ENCODE peak calls at places on chromosomes 16 and 17, in eight cellular contexts. J is AG04449, N is PC-9, K is astrocyte of the cerebellum, U is tibial artery, F is heart right ventricle, G is stomach, D is tibial nerve. T is an unnamed sample.

GRCh38 chr17:28727727-28728363 is 743 bp upstream of the NEK8 start:
- DNase-seq in K (no peak), N (peak), U (peak), D (no peak), J (no peak), F (peak), G (peak), T (no peak)

GRCh38 chr16:50040710-50041109 is 15.7 kb downstream of the CNEP1R1 start:
- DNase-seq in G (no peak), K (no peak), U (no peak), F (no peak), J (no peak), D (no peak), N (no peak), T (no peak)

GRCh38 chr17:61345825-61346628 is 53.6 kb upstream of the TBX2 start:
- DNase-seq in N (no peak), F (no peak), D (no peak), J (no peak), U (no peak), G (no peak), K (no peak), T (no peak)

GRCh38 chr16:85139888-85140339 is 27.6 kb upstream of the CIBAR2 start:
- DNase-seq in U (no peak), J (no peak), N (no peak), F (no peak), K (no peak), G (no peak), D (no peak), T (no peak)

GRCh38 chr17:71446635-71447034 is 674.2 kb upstream of the SOX9 start:
- DNase-seq in J (no peak), K (no peak), N (no peak), D (no peak), U (no peak), F (no peak), G (no peak), T (no peak)

GRCh38 chr17:9022553-9023388 is 1.5 kb downstream of the NTN1 start:
- DNase-seq in F (no peak), K (no peak), U (no peak), D (no peak), J (no peak), G (no peak), N (no peak), T (no peak)

GRCh38 chr16:83136924-83137323 is 510.2 kb downstream of the CDH13 start:
- DNase-seq in D (no peak), N (no peak), F (no peak), K (no peak), G (no peak), U (no peak), J (no peak), T (no peak)

GRCh38 chr16:86609115-86609514 is 30.8 kb downstream of the FOXL1 start:
- DNase-seq in D (no peak), N (no peak), K (peak), F (no peak), G (no peak), J (peak), U (no peak), T (no peak)

GRCh38 chr17:55812323-55812722 is 61.5 kb downstream of the PCTP start:
- DNase-seq in F (no peak), U (no peak), J (no peak), D (no peak), N (no peak), G (no peak), K (no peak), T (no peak)

GRCh38 chr17:78040561-78041400 is 82.3 kb downstream of the TNRC6C start:
- DNase-seq in U (peak), G (peak), N (no peak), D (no peak), F (peak), K (peak), J (no peak), T (peak)

GRCh38 chr17:79840204-79840988 is 1.2 kb upstream of the CBX4 start:
- DNase-seq in D (peak), U (peak), F (peak), G (peak), K (no peak), J (no peak), N (peak), T (no peak)

GRCh38 chr17:80805032-80805751 is 186.4 kb upstream of the CHMP6 start:
- DNase-seq in F (no peak), N (no peak), J (no peak), D (no peak), U (peak), G (no peak), K (no peak), T (no peak)

GRCh38 chr17:58386708-58387107 is 30.6 kb downstream of the RNF43 start:
- DNase-seq in G (no peak), J (no peak), D (no peak), K (no peak), F (no peak), N (no peak), U (no peak), T (no peak)

DNA sequence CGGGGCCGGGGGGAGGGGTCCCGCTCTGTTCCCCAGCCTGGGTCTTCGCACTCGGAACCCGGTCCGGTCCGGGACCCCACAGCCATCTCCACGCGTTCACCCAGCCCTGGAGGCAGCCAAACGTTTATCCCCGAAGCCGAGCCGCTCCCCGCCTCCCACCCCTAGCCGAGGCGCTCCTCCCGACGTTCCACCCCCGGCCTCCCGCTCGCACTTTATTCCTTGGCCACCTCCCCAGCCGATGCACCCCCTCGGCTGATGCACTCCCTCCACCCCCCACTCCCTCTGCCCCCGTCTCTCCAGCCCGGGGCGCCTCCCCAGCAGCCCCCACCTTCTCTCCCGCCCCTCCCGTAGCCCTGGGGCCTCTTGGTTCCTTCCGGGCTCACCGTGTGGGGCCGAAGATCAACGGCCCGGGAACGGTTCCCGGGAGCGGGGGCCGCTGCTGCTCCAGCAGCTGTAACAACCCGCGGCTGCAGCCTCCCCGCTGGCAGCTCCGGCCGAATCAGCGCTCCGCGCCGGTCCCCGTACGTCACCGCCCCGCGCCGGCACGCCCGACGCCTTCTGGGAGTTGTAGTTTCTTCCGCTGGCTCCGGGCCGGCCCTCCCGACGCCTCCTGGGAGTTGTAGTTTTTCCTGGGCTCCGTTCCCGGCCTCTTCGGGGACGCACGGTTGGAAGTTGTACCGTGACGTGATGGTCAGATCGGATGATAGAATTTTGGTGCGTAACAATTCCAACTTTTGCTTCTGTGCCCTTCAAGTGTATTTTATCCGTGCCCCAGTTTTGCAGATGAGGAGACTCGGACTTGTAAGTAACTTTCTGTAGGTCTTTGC is at the start of the genes LRRC3C and ORMDL3:
- DNase-seq in K (peak), F (peak), D (peak), G (peak), U (peak), J (peak), N (peak), T (peak)
- TF ChIP-seq CTCF in K (no peak), F (no peak), D (no peak), G (no peak), U (no peak), J (no peak), N (no peak), T (no peak)

GRCh38 chr17:16932156-16932555 is 39.8 kb downstream of the TNFRSF13B start:
- DNase-seq in J (no peak), U (no peak), G (no peak), K (no peak), N (no peak), D (no peak), F (no peak), T (no peak)
- TF ChIP-seq CTCF in J (no peak), U (no peak), G (no peak), K (no peak), N (no peak), D (no peak), F (no peak), T (no peak)

DNA sequence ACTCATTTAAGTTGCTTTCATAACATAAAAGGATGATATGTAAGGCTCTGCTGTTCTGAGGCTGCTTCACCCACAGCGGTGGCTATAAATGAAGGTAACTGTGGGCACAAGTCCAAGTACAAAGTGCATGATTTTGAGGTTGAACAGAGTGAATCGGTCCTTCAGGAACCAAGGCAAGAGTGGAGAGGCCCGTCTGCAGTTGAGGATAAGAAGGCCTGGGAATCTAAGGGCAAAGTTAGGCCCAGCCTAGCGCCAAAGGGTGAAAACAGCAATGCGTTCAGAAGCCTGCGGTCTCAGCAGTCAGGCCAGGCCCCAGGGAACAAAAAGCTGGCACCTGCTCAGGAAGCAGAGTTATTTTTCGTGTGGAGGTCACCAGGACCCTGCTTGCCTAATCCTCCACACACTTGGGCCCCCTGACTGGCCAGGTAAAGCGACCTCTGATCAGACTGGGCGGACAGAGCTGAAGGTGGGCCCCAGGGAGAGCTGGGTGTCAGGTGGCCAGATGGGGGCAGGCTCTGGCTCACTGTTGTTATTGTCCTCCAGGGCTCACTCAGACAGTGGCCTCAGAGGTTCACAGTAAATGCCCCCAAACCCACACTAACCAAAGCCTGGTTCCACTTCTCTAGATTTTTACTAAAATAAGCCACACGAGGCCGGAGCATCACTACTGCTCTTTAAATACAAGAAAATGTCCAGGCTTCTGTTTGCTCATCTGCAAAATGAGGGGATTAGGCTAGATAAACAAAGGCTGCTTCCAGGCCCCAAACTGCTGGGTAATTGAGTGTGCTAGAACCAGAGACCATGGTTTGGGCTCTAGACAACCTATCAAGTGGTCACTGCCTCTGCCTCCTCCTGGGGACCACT is 46.4 kb downstream of the TEX2 start:
- DNase-seq in G (peak), U (no peak), F (peak), K (peak), D (no peak), N (no peak), J (no peak), T (no peak)
- TF ChIP-seq CTCF in G (no peak), U (no peak), F (peak), K (no peak), D (no peak), N (no peak), J (no peak), T (no peak)

DNA sequence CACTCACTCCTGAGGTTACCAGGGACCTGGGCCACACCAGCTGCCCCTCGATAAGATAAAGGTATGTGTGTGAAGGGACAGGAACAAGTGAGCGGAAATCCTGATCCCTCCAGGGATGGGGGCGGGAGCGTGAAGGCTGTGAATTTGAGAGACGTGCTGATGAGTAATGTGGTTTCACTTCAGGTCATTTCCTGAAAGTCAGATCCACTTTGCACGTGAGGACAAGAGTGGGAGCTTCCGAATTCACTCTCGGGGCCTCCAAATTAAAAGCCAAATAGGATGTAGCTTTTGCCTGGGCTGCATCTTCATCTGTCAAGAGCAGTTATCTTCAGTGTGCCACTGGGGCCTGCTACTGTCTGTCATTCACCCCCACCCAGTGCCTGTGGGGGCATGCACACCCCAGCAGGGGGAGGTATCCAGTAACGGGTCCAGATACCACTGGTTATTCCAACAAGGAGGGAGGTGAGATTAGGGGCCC is 87.4 kb upstream of the LHX1 start:
- DNase-seq in G (no peak), U (no peak), F (no peak), D (no peak), N (peak), J (no peak), K (peak), T (no peak)
- TF ChIP-seq CTCF in G (no peak), U (no peak), F (no peak), D (no peak), N (peak), J (no peak), K (peak), T (no peak)

GRCh38 chr17:45291170-45291805 is 25.5 kb downstream of the MAP3K14 start:
- DNase-seq in J (no peak), K (no peak), G (no peak), D (no peak), F (no peak), U (peak), N (no peak), T (peak)

GRCh38 chr17:45296003-45296832 is 20.6 kb downstream of the MAP3K14 start:
- DNase-seq in G (no peak), J (no peak), D (no peak), N (no peak), K (no peak), F (no peak), U (no peak), T (peak)

GRCh38 chr17:45294506-45294905 is 22.3 kb downstream of the MAP3K14 start:
- DNase-seq in F (peak), U (no peak), K (peak), J (no peak), D (no peak), N (peak), G (peak), T (no peak)

GRCh38 chr17:45292696-45293412 is 24.0 kb downstream of the MAP3K14 start:
- DNase-seq in K (no peak), N (no peak), U (no peak), G (no peak), D (no peak), F (no peak), J (no peak), T (no peak)

DNA sequence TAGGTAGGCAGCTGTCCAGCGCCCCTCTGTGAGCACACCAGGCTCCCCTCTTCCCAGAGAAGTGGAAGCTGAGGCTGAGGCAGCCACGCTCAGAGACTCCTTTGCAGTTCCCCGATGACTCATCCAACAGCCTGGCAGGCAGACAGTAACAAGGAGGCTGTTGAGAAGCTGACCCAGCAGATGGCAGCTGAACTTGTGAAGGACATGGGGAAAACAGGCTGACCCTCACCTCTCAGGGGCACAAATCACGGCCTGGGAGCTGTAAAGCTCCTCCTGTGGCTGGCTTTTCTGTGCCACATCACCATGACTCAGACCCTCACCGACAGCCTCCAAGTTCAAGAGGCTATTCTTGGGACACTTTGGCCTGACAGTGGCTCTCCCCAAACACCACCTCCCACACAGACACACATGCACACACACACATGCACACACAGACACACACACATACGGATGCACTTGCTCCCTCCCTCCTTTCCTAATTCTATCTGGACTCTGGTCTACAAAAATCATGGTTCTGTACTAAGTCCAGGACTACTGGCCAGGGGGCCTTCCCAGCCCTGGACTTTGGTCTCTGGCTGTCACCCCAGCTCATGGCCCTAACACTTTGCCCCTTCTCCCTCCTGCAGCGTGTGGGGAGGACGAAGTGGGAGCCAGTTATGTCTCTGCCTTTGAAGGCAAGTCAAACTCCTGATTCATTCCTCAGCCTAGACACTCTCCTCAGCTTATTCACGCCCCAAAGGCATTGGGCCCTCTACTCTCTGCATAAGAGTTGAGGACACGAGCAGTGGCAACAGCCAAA is 23.2 kb downstream of the MAP3K14 start:
- DNase-seq in J (no peak), F (peak), G (peak), U (peak), D (peak), N (peak), K (peak), T (peak)
- TF ChIP-seq CTCF in J (peak), F (no peak), G (no peak), U (no peak), D (no peak), N (no peak), K (no peak), T (no peak)

GRCh38 chr17:73585583-73585982 is 58.7 kb downstream of the SDK2 start:
- DNase-seq in N (no peak), G (no peak), K (no peak), F (no peak), J (no peak), U (no peak), D (no peak), T (no peak)
- TF ChIP-seq CTCF in N (no peak), G (no peak), K (no peak), F (no peak), J (no peak), U (no peak), D (no peak), T (no peak)

GRCh38 chr16:2003827-2004641 is 5.6 kb downstream of the ZNF598 start:
- DNase-seq in G (peak), U (peak), F (peak), K (peak), D (peak), N (peak), J (no peak), T (peak)

GRCh38 chr16:2007081-2007836 is 2.4 kb downstream of the ZNF598 start:
- DNase-seq in U (no peak), K (no peak), N (no peak), D (no peak), J (no peak), F (no peak), G (no peak), T (no peak)

GRCh38 chr16:2006317-2006716 is 3.3 kb downstream of the ZNF598 start:
- DNase-seq in J (no peak), K (no peak), G (no peak), N (no peak), F (no peak), D (no peak), U (no peak), T (no peak)

GRCh38 chr16:2004795-2005517 is 4.7 kb downstream of the ZNF598 start:
- DNase-seq in K (no peak), G (no peak), J (no peak), D (no peak), N (no peak), F (no peak), U (no peak), T (no peak)

DNA sequence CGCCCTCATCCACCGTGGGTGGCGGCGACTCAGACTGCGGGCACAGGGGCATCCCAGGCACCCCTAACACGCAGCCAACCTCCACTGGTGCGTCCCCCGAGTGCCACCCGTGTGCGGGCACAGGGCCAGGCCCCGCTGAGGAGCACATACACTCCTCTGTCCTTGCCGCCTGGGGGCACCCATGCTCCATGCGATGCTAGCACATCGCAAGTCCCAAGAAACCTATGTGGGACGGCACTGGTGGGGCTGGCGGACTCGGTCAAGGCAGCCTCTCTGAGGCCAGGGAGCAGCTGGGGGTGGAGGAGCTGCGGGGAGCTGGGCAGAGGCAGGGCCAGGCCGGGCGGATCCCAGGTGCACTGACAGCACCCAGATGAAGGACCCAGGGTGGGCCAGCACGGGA is 4.0 kb downstream of the ZNF598 start:
- DNase-seq in J (no peak), U (no peak), G (no peak), N (no peak), D (no peak), F (no peak), K (no peak), T (peak)
- TF ChIP-seq CTCF in J (no peak), U (no peak), G (no peak), N (no peak), D (peak), F (no peak), K (no peak), T (peak)

GRCh38 chr16:55651841-55652824 is 3.7 kb upstream of the SLC6A2 start:
- DNase-seq in D (no peak), F (no peak), N (no peak), G (no peak), J (no peak), K (no peak), U (no peak), T (no peak)

GRCh38 chr16:55647343-55647742 is 8.4 kb upstream of the SLC6A2 start:
- DNase-seq in K (no peak), N (no peak), U (no peak), G (no peak), J (no peak), F (no peak), D (no peak), T (no peak)

GRCh38 chr16:55643161-55643970 is 12.4 kb upstream of the SLC6A2 start:
- DNase-seq in N (no peak), U (no peak), K (no peak), J (no peak), F (no peak), D (no peak), G (peak), T (no peak)

GRCh38 chr16:55645986-55646385 is 9.8 kb upstream of the SLC6A2 start:
- DNase-seq in G (no peak), K (no peak), J (no peak), U (no peak), N (no peak), F (no peak), D (no peak), T (no peak)

GRCh38 chr16:55647798-55648197 is 8.0 kb upstream of the SLC6A2 start:
- DNase-seq in G (no peak), N (no peak), F (no peak), D (no peak), K (no peak), J (no peak), U (no peak), T (no peak)
- TF ChIP-seq CTCF in G (no peak), N (peak), F (no peak), D (no peak), K (peak), J (no peak), U (no peak), T (no peak)

GRCh38 chr17:21214015-21214776 is at the start of gene TMEM11:
- DNase-seq in J (peak), N (peak), D (peak), U (peak), F (peak), K (peak), G (peak), T (peak)
- TF ChIP-seq CTCF in J (no peak), N (no peak), D (peak), U (peak), F (no peak), K (peak), G (no peak), T (peak)